ENCODE peak calls at places on chromosomes 3 and 15, in ten cellular contexts. H is Right ventricle myocardium superior; Y is germinal center; I is fibroblast of lung; X is COR-L47; Z is stimulated activated CD4-positive, alpha-beta T cell treated with anti-CD3 and anti-CD28 coated beads, Interleukin-1b, Interleukin-23, amount 100 ng/mL, for 1 hour; O is activated CD4-positive, alpha-beta T cell treated with anti-CD3 and anti-CD28 coated beads for 24 hours; C is pancreas; P is iris pigment epithelial cell; R is NCI-H345. F is an unnamed sample.

GRCh38 chr3:169660709-169661566 is 2.6 kb downstream of the MECOM start:
- DNase-seq in P (peak), O (no peak), Y (no peak), H (peak), I (peak), R (no peak), X (no peak), C (no peak), Z (no peak), F (no peak)

GRCh38 chr15:69893086-69893485 is 204.6 kb downstream of the TLE3 start:
- DNase-seq in P (no peak), O (no peak), H (no peak), Y (no peak), C (no peak), Z (no peak), I (no peak), X (no peak), R (no peak), F (no peak)

GRCh38 chr3:40169983-40170382 is 139.5 kb upstream of the EIF1B start:
- DNase-seq in C (no peak), O (no peak), I (no peak), Z (no peak), Y (no peak), H (no peak), R (no peak), X (no peak), P (no peak), F (no peak)

GRCh38 chr3:195178124-195178910 is 92.6 kb downstream of the XXYLT1 start:
- DNase-seq in O (no peak), R (peak), Z (no peak), Y (no peak), P (no peak), I (no peak), X (peak), C (no peak), H (peak), F (no peak)

GRCh38 chr3:171672124-171672523 is 138.2 kb downstream of the PLD1 start:
- DNase-seq in P (no peak), C (no peak), O (no peak), H (no peak), Z (no peak), Y (no peak), R (no peak), I (no peak), X (no peak), F (no peak)

GRCh38 chr3:80215191-80215590 is 447.4 kb upstream of the ROBO1 start:
- DNase-seq in O (no peak), Y (no peak), R (no peak), C (no peak), I (no peak), H (no peak), Z (no peak), P (no peak), X (no peak), F (no peak)

GRCh38 chr15:72222433-72222832 is 8.6 kb downstream of the PKM start:
- DNase-seq in C (no peak), P (no peak), H (peak), R (no peak), I (peak), O (no peak), Z (no peak), X (no peak), Y (no peak), F (peak)

GRCh38 chr15:89172921-89173320 is 48.5 kb downstream of the RLBP1 start:
- DNase-seq in X (no peak), I (no peak), O (no peak), Y (no peak), P (no peak), H (no peak), Z (no peak), C (no peak), R (no peak), F (no peak)

GRCh38 chr3:55538158-55538557 is 51.1 kb upstream of the WNT5A start:
- DNase-seq in Z (no peak), H (no peak), O (no peak), Y (no peak), I (no peak), P (no peak), X (no peak), R (no peak), C (no peak), F (no peak)

GRCh38 chr3:62378329-62378789 is 5.0 kb upstream of the FEZF2 start:
- DNase-seq in X (no peak), C (no peak), Z (no peak), P (no peak), Y (no peak), H (no peak), R (no peak), I (no peak), O (no peak), F (no peak)

GRCh38 chr3:196399485-196399945 is 32.7 kb downstream of the UBXN7 start:
- DNase-seq in Z (no peak), R (no peak), Y (no peak), X (no peak), H (no peak), I (peak), C (no peak), O (no peak), P (peak), F (no peak)

GRCh38 chr15:87944687-87945086 is 311.9 kb downstream of the NTRK3 start:
- DNase-seq in Y (no peak), X (no peak), Z (no peak), H (no peak), I (no peak), C (no peak), P (no peak), R (no peak), O (no peak), F (no peak)

GRCh38 chr3:14266361-14266760 is 87.7 kb downstream of the LSM3 start:
- DNase-seq in X (no peak), R (no peak), P (peak), C (no peak), H (peak), Y (no peak), O (no peak), Z (no peak), I (peak), F (no peak)

GRCh38 chr3:11480663-11481298 is 162.9 kb downstream of the VGLL4 start:
- DNase-seq in Y (no peak), Z (no peak), C (no peak), X (no peak), P (no peak), R (no peak), H (no peak), O (no peak), I (no peak), F (no peak)

GRCh38 chr3:13352621-13353131 is 67.4 kb downstream of the NUP210 start:
- DNase-seq in O (peak), P (peak), X (no peak), I (peak), Z (peak), R (no peak), C (no peak), H (no peak), Y (no peak), F (no peak)